ENCODE peak calls at places on chromosomes 13 and 19, in four cellular contexts. L, I, W and E are unnamed samples.

GRCh38 chr13:101785858-101786257 is 333.4 kb downstream of the ITGBL1 start:
- DNase-seq in L (no peak), W (peak), I (peak), E (peak)

GRCh38 chr13:99015606-99016520 is 38.0 kb upstream of the DOCK9 start:
- DNase-seq in L (no peak), W (no peak), I (no peak), E (no peak)

GRCh38 chr19:54312011-54312410 is 955 bp downstream of the LILRA5 start:
- DNase-seq in W (no peak), I (no peak), L (no peak), E (no peak)

GRCh38 chr13:97974773-97975172 is 21.3 kb downstream of the IPO5 start:
- DNase-seq in L (no peak), I (no peak), W (no peak), E (no peak)

GRCh38 chr19:19416280-19416679 is 10.8 kb downstream of the GATAD2A start:
- DNase-seq in L (no peak), W (no peak), I (no peak), E (no peak)

GRCh38 chr19:29841209-29841558 is 29.4 kb downstream of the CCNE1 start:
- DNase-seq in W (peak), I (peak), L (no peak), E (no peak)

GRCh38 chr19:5828661-5829566 is 10.6 kb downstream of the FUT6 start:
- DNase-seq in W (no peak), L (peak), I (no peak), E (no peak)

GRCh38 chr13:89748716-89749115 is 1598.8 kb upstream of the MIR17HG start:
- DNase-seq in I (no peak), W (no peak), L (no peak), E (no peak)

GRCh38 chr13:23570931-23571330 is 719 bp downstream of the TNFRSF19 start:
- DNase-seq in L (no peak), W (no peak), I (no peak), E (peak)

GRCh38 chr13:100881291-100881864 is 206.8 kb upstream of the TMTC4 start:
- DNase-seq in L (no peak), I (no peak), W (peak), E (no peak)

GRCh38 chr19:7605490-7606222 is 10.0 kb downstream of the CAMSAP3 start:
- DNase-seq in I (peak), L (no peak), W (no peak), E (no peak)

GRCh38 chr13:39209731-39210633 is 171.7 kb downstream of the NHLRC3 start:
- DNase-seq in I (peak), L (no peak), W (no peak), E (no peak)

GRCh38 chr13:29847501-29847983 is 2.9 kb downstream of the UBL3 start:
- DNase-seq in L (no peak), I (peak), W (peak), E (peak)

GRCh38 chr13:112453874-112454647 is 77.9 kb downstream of the SPACA7 start:
- DNase-seq in I (no peak), W (no peak), L (no peak), E (no peak)

GRCh38 chr13:20461481-20461859 is 64.2 kb downstream of the CRYL1 start:
- DNase-seq in W (peak), I (peak), L (no peak), E (peak)

GRCh38 chr13:114261328-114261965 is 20.0 kb upstream of the UPF3A start:
- DNase-seq in L (no peak), W (no peak), I (no peak), E (no peak)

GRCh38 chr13:101727118-101727517 is 274.6 kb downstream of the ITGBL1 start:
- DNase-seq in W (no peak), L (no peak), I (no peak), E (no peak)

GRCh38 chr13:51158923-51159322 is 47.8 kb upstream of the C13orf42 start:
- DNase-seq in I (no peak), L (no peak), W (peak), E (no peak)

GRCh38 chr19:406121-406711 is 2.7 kb downstream of the C2CD4C start:
- DNase-seq in I (no peak), W (no peak), L (no peak), E (no peak)

GRCh38 chr13:83325454-83325853 is 556.8 kb downstream of the SLITRK1 start:
- DNase-seq in W (peak), L (no peak), I (peak), E (peak)

GRCh38 chr19:35730326-35730725 is 11.9 kb downstream of the IGFLR1 start:
- DNase-seq in W (no peak), L (no peak), I (no peak), E (no peak)

GRCh38 chr13:94209110-94209509 is 270.4 kb downstream of the DCT start:
- DNase-seq in W (no peak), I (no peak), L (no peak), E (no peak)

GRCh38 chr13:76667551-76667950 is 218.7 kb downstream of the KCTD12 start:
- DNase-seq in W (peak), I (peak), L (no peak), E (peak)

GRCh38 chr19:2591537-2592291 is 110.8 kb downstream of the GNG7 start:
- DNase-seq in W (no peak), I (no peak), L (no peak), E (no peak)

GRCh38 chr13:31528176-31528575 is 211.2 kb upstream of the RXFP2 start:
- DNase-seq in I (peak), L (no peak), W (no peak), E (no peak)

GRCh38 chr19:33397536-33398360 is 24.2 kb downstream of the CEBPG start:
- DNase-seq in I (no peak), L (no peak), W (no peak), E (no peak)

GRCh38 chr19:33471111-33471996 is 50.2 kb downstream of the PEPD start:
- DNase-seq in L (no peak), W (no peak), I (no peak), E (no peak)